ENCODE peak calls at places on chromosome X, in four cellular contexts. L is left lung, D is fibroblast of lung, E is body of pancreas. K is an unnamed sample.

GRCh38 chrX:111892375-111892774 is 16.4 kb downstream of the TRPC5OS start:
- DNase-seq in L (no peak), D (no peak), E (no peak), K (no peak)

GRCh38 chrX:77597090-77597489 is 149.9 kb downstream of the FGF16 start:
- DNase-seq in L (no peak), D (peak; percentile 43), E (no peak), K (no peak)

GRCh38 chrX:19647731-19648588 is 132.7 kb upstream of the MAP3K15 start:
- DNase-seq in L (no peak), D (peak; percentile 34), E (no peak), K (no peak)

GRCh38 chrX:115539841-115540240 is 21.1 kb upstream of the PLS3 start:
- DNase-seq in L (no peak), D (no peak), E (no peak), K (no peak)

GRCh38 chrX:26789751-26790150 is 573.8 kb downstream of the MAGEB5 start:
- DNase-seq in L (no peak), D (no peak), E (no peak), K (no peak)

GRCh38 chrX:53088136-53088974 is 5.6 kb upstream of the KANTR start:
- DNase-seq in L (peak; percentile 78), D (peak; percentile 85), E (peak; percentile 91), K (peak; percentile 84)

GRCh38 chrX:115571712-115572111 is 10.7 kb downstream of the PLS3 start:
- DNase-seq in L (no peak), D (no peak), E (no peak), K (no peak)

GRCh38 chrX:136211766-136212556 is 39.2 kb downstream of the MAP7D3 start:
- DNase-seq in L (no peak), D (no peak), E (no peak), K (no peak)

GRCh38 chrX:121146059-121146628 is 98.7 kb downstream of the GLUD2 start:
- DNase-seq in L (no peak), D (peak; percentile 13), E (no peak), K (no peak)

GRCh38 chrX:103624111-103624510 is 4.7 kb upstream of the TCEAL1 start:
- DNase-seq in L (no peak), D (no peak), E (no peak), K (peak; percentile 23)

GRCh38 chrX:140123446-140123845 is 158.1 kb upstream of the CXorf66 start:
- DNase-seq in L (no peak), D (peak; percentile 6), E (no peak), K (peak; percentile 7)

GRCh38 chrX:68490644-68491043 is 8.2 kb upstream of the YIPF6 start:
- DNase-seq in L (no peak), D (no peak), E (no peak), K (no peak)

GRCh38 chrX:18151661-18152060 is 69.0 kb downstream of the BEND2 start:
- DNase-seq in L (no peak), D (no peak), E (no peak), K (no peak)

GRCh38 chrX:120365320-120365719 is 3.4 kb downstream of the ATP1B4 start:
- DNase-seq in L (peak; percentile 32), D (no peak), E (peak; percentile 46), K (peak; percentile 40)

GRCh38 chrX:153681175-153681574 is 6.6 kb upstream of the SLC6A8 start:
- DNase-seq in L (peak; percentile 14), D (no peak), E (no peak), K (no peak)

GRCh38 chrX:49067285-49068120 is 6.3 kb downstream of the PRAF2 start:
- DNase-seq in L (no peak), D (no peak), E (no peak), K (no peak)

GRCh38 chrX:128781506-128781905 is 729.3 kb upstream of the ACTRT1 start:
- DNase-seq in L (no peak), D (no peak), E (peak; percentile 14), K (peak; percentile 61)

GRCh38 chrX:109774136-109774535 is 41.1 kb upstream of the ACSL4 start:
- DNase-seq in L (no peak), D (no peak), E (no peak), K (no peak)

GRCh38 chrX:53481093-53481492 is 46.9 kb upstream of the HSD17B10 start:
- DNase-seq in L (no peak), D (no peak), E (peak; percentile 19), K (no peak)

GRCh38 chrX:45623266-45623665 is 422.6 kb upstream of the DIPK2B start:
- DNase-seq in L (no peak), D (peak; percentile 93), E (no peak), K (no peak)

GRCh38 chrX:51148848-51149247 is 183.8 kb upstream of the NUDT10 start:
- DNase-seq in L (no peak), D (peak; percentile 2), E (no peak), K (no peak)

GRCh38 chrX:13283968-13284914 is 35.6 kb downstream of the ATXN3L start:
- DNase-seq in L (no peak), D (peak; percentile 91), E (no peak), K (no peak)

GRCh38 chrX:131399692-131400428 is 110.8 kb upstream of the IGSF1 start:
- DNase-seq in L (no peak), D (no peak), E (no peak), K (no peak)

GRCh38 chrX:118181030-118181429 is 64.4 kb upstream of the KLHL13 start:
- DNase-seq in L (no peak), D (peak; percentile 58), E (no peak), K (peak; percentile 25)

GRCh38 chrX:25021132-25021498 is 5.3 kb upstream of the ARX start:
- DNase-seq in L (no peak), D (no peak), E (no peak), K (peak; percentile 2)

GRCh38 chrX:153829549-153829798 is 870 bp downstream of the PDZD4 start:
- DNase-seq in L (no peak), D (no peak), E (no peak), K (no peak)

GRCh38 chrX:110992611-110993010 is 103.4 kb upstream of the PAK3 start:
- DNase-seq in L (no peak), D (peak; percentile 19), E (peak; percentile 40), K (no peak)

GRCh38 chrX:43313035-43313434 is 343.1 kb upstream of the MAOA start:
- DNase-seq in L (no peak), D (no peak), E (no peak), K (no peak)

GRCh38 chrX:10648608-10649007 is 28.2 kb upstream of the MID1 start:
- DNase-seq in L (no peak), D (peak; percentile 15), E (no peak), K (no peak)

GRCh38 chrX:76850851-76851250 is 423.3 kb downstream of the MAGEE1 start:
- DNase-seq in L (no peak), D (no peak), E (no peak), K (no peak)

GRCh38 chrX:154652311-154653047 is 900 bp downstream of the CTAG2 start:
- DNase-seq in L (no peak), D (no peak), E (no peak), K (no peak)

GRCh38 chrX:44439242-44439641 is 95.8 kb upstream of the EFHC2 start:
- DNase-seq in L (no peak), D (no peak), E (no peak), K (no peak)

GRCh38 chrX:154384284-154384892 is 5.3 kb downstream of the EMD start:
- DNase-seq in L (peak; percentile 29), D (peak; percentile 14), E (peak; percentile 28), K (no peak)

GRCh38 chrX:100449696-100450606 is 39.9 kb upstream of the PCDH19 start:
- DNase-seq in L (no peak), D (no peak), E (peak; percentile 12), K (peak; percentile 22)

GRCh38 chrX:10781847-10782530 is 161.6 kb upstream of the MID1 start:
- DNase-seq in L (no peak), D (peak; percentile 7), E (no peak), K (no peak)

GRCh38 chrX:129759576-129760061 is 20.1 kb upstream of the SASH3 start:
- DNase-seq in L (peak; percentile 72), D (peak; percentile 93), E (no peak), K (no peak)

GRCh38 chrX:153640736-153641574 is 6.0 kb upstream of the DUSP9 start:
- DNase-seq in L (no peak), D (no peak), E (no peak), K (no peak)

GRCh38 chrX:31228415-31228832 is 156.6 kb upstream of the FTHL17 start:
- DNase-seq in L (peak; percentile 33), D (peak; percentile 76), E (peak; percentile 24), K (no peak)
- H3K27ac ChIP-seq in L (no peak overlapping the region), D (peak overlapping the region; percentile 57), E (no peak overlapping the region), K (no peak overlapping the region)

DNA sequence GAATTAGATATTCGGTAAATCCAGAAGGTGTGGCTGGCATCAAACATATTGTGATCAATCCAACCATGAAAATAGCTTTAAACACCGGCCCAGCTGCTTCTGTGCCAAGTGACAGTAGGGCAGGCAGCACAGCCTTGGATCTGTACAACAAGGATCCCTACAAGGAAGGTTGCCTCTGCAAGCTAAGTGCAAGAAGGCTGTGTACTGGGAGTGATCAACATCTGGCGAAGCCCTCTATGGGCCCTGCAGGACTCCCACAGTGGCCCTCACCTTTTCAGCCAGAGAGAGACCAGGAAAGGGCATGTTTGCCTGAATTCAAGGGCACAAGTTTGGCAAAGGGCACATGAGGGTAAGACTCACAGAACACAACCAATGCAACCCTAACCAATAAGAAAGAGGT is 9.6 kb downstream of the IRS4 start:
- DNase-seq in L (no peak), D (no peak), E (no peak), K (no peak)
- H3K27me3 ChIP-seq in L (peaks cover 19% of the 10 kb centered on the region), D (no peaks in the 10 kb centered on the region), E (no peaks in the 10 kb centered on the region), K (peaks cover 50% of the 10 kb centered on the region)

GRCh38 chrX:65688403-65688881 is 21.0 kb downstream of the MSN start:
- DNase-seq in L (no peak), D (peak; percentile 77), E (no peak), K (no peak)

GRCh38 chrX:65687367-65687766 is 19.9 kb downstream of the MSN start:
- DNase-seq in L (no peak), D (no peak), E (no peak), K (no peak)

GRCh38 chrX:65686246-65686645 is 18.8 kb downstream of the MSN start:
- DNase-seq in L (no peak), D (no peak), E (no peak), K (no peak)

GRCh38 chrX:65690057-65690855 is 22.8 kb downstream of the MSN start:
- DNase-seq in L (no peak), D (peak; percentile 86), E (no peak), K (no peak)

DNA sequence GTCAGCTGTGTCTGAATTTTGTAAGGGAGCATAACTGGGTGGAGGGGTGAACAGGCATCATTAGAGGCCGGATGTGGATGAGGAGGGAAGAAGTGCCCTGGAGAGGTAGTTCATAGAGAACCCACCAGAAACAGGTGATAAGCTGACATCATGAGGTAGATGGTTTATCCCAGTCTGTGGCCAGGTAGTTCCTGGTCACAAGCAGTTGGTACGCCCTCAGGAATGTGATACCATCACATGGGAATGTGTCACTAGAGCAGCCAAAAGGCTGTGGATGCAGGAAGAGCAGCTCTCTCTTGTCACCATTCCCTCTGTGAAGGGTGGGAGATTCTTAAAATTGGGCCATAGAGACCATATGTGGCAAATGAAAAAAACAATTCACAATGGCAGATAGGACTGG is 21.9 kb downstream of the MSN start:
- DNase-seq in L (no peak), D (no peak), E (no peak), K (no peak)
- H3K4me1 ChIP-seq in L (peaks cover 38% of the 10 kb centered on the region), D (peaks cover 16% of the 10 kb centered on the region), E (peaks cover 4% of the 10 kb centered on the region), K (peaks cover 37% of the 10 kb centered on the region)

GRCh38 chrX:47144626-47145407 is at the start of the genes NDUFB11 and RBM10:
- DNase-seq in L (peak; percentile 94), D (peak; percentile 94), E (peak; percentile 95), K (peak; percentile 97)
- H3K27ac ChIP-seq in L (peak within 1 kb of the TSS; percentile 95), D (peak within 1 kb of the TSS; percentile 63), E (peak within 1 kb of the TSS; percentile 93), K (peak within 1 kb of the TSS; percentile 94)